ENCODE peak calls at places on chromosomes 12 and 14, in six cellular contexts. T, A, H, I, W and M are unnamed samples.
A peak's percentile ranks its signal among the peaks of the same experiment; 100 is the strongest.

GRCh38 chr12:46983959-46984833 is 95.2 kb upstream of the PCED1B start:
- DNase-seq in T (peak; percentile 34), A (no peak), H (no peak), I (no peak), W (peak; percentile 75), M (peak; percentile 40)

GRCh38 chr12:44667461-44667860 is 208.7 kb downstream of the NELL2 start:
- DNase-seq in T (no peak), A (no peak), H (no peak), I (no peak), W (no peak), M (no peak)

GRCh38 chr12:22856120-22856699 is 231.2 kb downstream of the ETNK1 start:
- DNase-seq in T (peak; percentile 8), A (no peak), H (no peak), I (no peak), W (peak; percentile 67), M (peak; percentile 27)

GRCh38 chr12:128259556-128260070 is 7.4 kb upstream of the TMEM132C start:
- DNase-seq in T (no peak), A (no peak), H (no peak), I (no peak), W (peak; percentile 0), M (no peak)

GRCh38 chr12:69623970-69624369 is 13.3 kb upstream of the LRRC10 start:
- DNase-seq in T (no peak), A (no peak), H (peak; percentile 79), I (peak; percentile 32), W (no peak), M (peak; percentile 15)

GRCh38 chr12:60394680-60395079 is 798.9 kb downstream of the SLC16A7 start:
- DNase-seq in T (no peak), A (no peak), H (no peak), I (no peak), W (peak; percentile 73), M (peak; percentile 54)

GRCh38 chr12:97386133-97386581 is 76.4 kb upstream of the RMST start:
- DNase-seq in T (no peak), A (no peak), H (no peak), I (no peak), W (no peak), M (no peak)

GRCh38 chr14:54462048-54462447 is 20.9 kb upstream of the CNIH1 start:
- DNase-seq in T (no peak), A (no peak), H (no peak), I (no peak), W (no peak), M (no peak)

GRCh38 chr12:117502633-117503032 is 141.2 kb upstream of the NOS1 start:
- DNase-seq in T (no peak), A (no peak), H (no peak), I (no peak), W (no peak), M (no peak)

GRCh38 chr12:39404000-39404399 is 38.9 kb downstream of the KIF21A start:
- DNase-seq in T (no peak), A (no peak), H (no peak), I (no peak), W (no peak), M (peak; percentile 32)

GRCh38 chr14:63214417-63215196 is 10.4 kb downstream of the RHOJ start:
- DNase-seq in T (no peak), A (no peak), H (no peak), I (no peak), W (peak; percentile 15), M (no peak)

GRCh38 chr12:103807561-103808238 is 33.3 kb downstream of the NT5DC3 start:
- DNase-seq in T (no peak), A (no peak), H (no peak), I (no peak), W (no peak), M (no peak)
- H3K27ac ChIP-seq in T (no peak overlapping the region), A (peak overlapping the region; percentile 79), H (peak overlapping the region; percentile 12), I (no peak overlapping the region), W (no peak overlapping the region), M (no peak overlapping the region)

DNA sequence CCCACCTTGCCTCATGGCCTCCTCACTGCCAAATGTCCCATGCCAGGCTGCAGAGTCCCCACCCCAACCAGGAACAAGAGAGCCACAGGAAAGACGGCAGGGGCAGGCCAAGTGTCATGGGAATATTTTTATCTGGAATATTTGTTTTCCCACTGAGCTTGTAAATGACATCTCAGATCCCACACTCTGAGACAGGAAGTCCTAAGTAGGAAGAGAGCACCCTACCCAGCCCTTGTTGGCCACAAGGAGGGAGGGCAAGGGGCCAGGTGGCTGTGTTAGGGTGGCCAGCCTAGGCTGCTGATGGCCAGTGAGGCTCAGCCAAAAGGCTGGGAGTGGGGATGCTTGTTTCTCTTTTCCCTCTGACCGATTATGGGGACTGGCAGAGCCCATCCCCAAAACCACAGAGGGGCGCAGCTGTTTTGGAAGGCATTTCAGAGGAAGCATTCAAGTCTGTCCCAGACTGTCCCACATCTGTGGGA is 7.7 kb upstream of the MEG3 start:
- DNase-seq in T (no peak), A (no peak), H (no peak), I (no peak), W (no peak), M (no peak)
- H3K4me1 ChIP-seq in T (no peaks in the 10 kb centered on the region), A (no peaks in the 10 kb centered on the region), H (no peaks in the 10 kb centered on the region), I (no peaks in the 10 kb centered on the region), W (no peaks in the 10 kb centered on the region), M (no peaks in the 10 kb centered on the region)

GRCh38 chr12:55822228-55822627 is 4.4 kb downstream of the ORMDL2 start:
- DNase-seq in T (peak; percentile 62), A (no peak), H (no peak), I (no peak), W (no peak), M (no peak)
- TF ChIP-seq CTCF in T (peak; percentile 56), A (no peak), H (no peak), I (no peak), W (peak; percentile 31), M (peak; percentile 57)

DNA sequence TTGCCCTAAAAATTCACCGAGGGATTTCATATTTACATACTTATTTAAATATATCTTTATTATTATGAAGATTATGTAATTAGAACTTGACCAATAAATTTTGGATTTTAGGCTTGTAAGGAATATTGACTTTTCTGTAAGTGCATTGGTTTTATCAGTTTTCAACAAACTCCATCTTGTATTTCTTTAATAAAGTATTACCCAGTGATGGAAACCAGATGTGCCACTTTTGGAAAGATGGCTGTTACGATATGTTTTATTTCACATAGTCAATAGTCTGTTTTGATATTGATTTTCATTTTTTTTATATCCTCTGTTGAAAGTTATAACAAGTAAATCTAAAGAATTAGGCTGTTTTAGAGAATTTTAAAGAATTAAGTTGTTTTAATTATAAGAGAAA is 1.8 kb downstream of the MON2 start:
- DNase-seq in T (no peak), A (no peak), H (no peak), I (no peak), W (no peak), M (no peak)
- H3K27ac ChIP-seq in T (no peak overlapping the region), A (no peak overlapping the region), H (no peak overlapping the region), I (no peak overlapping the region), W (no peak overlapping the region), M (no peak overlapping the region)